ENCODE peak calls at places on chromosomes 5 and 9, in four cellular contexts. Y is substantia nigra, D is colonic mucosa, J is breast epithelium. T is an unnamed sample.

GRCh38 chr9:125190371-125190801 is 783 bp upstream of the PPP6C start:
- DNase-seq in Y (no peak), D (no peak), J (no peak), T (no peak)

GRCh38 chr9:93180938-93181337 is 3.0 kb upstream of the WNK2 start:
- DNase-seq in Y (no peak), D (no peak), J (no peak), T (no peak)

GRCh38 chr5:97406950-97407676 is 224.1 kb upstream of the RIOK2 start:
- DNase-seq in Y (no peak), D (no peak), J (no peak), T (no peak)

GRCh38 chr5:171574374-171574773 is 154.9 kb downstream of the FGF18 start:
- DNase-seq in Y (no peak), D (no peak), J (no peak), T (no peak)

GRCh38 chr5:174315471-174315870 is 270.0 kb downstream of the NSG2 start:
- DNase-seq in Y (no peak), D (no peak), J (no peak), T (no peak)

GRCh38 chr9:130461731-130462130 is 17.0 kb downstream of the ASS1 start:
- DNase-seq in Y (no peak), D (no peak), J (no peak), T (no peak)

GRCh38 chr9:94804316-94804715 is 77.8 kb downstream of the AOPEP start:
- DNase-seq in Y (no peak), D (no peak), J (no peak), T (no peak)

GRCh38 chr9:76927540-76928240 is 21.8 kb upstream of the PRUNE2 start:
- DNase-seq in Y (no peak), D (no peak), J (no peak), T (no peak)

GRCh38 chr5:19771174-19771835 is 216.7 kb downstream of the CDH18 start:
- DNase-seq in Y (no peak), D (no peak), J (no peak), T (no peak)

GRCh38 chr5:148973455-148973854 is 89.4 kb downstream of the SH3TC2 start:
- DNase-seq in Y (no peak), D (no peak), J (no peak), T (no peak)
- H3K27ac ChIP-seq in Y (no peak), D (no peak), J (peak), T (no peak)

DNA sequence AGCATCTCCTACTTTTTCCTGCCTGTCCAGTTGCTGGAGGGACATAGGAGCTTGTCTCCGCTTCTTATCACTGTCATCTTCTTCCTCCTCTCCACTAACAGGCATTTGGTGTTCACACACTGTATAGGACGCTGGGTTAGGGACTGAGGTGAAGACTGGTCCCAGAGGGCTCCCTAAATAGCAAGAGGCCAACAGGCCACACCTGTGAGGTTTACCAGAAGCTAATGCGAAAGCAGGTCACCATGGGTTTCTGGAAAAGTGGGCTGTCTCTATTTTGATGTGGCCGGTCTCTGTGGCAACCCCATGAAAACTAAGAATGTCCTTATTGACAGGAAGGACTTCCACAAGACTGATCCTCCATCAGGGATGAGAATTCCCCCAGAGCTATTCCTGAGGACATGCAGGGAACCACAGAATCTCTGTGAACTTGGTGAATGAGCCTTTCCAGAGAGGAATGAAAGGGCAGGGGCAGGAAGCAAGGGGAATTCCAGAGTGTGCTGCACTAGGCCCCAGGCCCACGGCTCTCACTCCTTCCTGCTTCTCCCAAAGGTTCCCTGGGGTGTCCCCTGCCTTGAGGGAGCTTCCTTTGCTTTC is 61.7 kb downstream of the DAP start:
- DNase-seq in Y (no peak), D (no peak), J (no peak), T (no peak)
- H3K27ac ChIP-seq in Y (no peak), D (no peak), J (no peak), T (no peak)

GRCh38 chr5:80238078-80238477 is 17.8 kb downstream of the SERINC5 start:
- DNase-seq in Y (no peak), D (no peak), J (no peak), T (no peak)
- H3K27ac ChIP-seq in Y (peak), D (no peak), J (no peak), T (no peak)

GRCh38 chr5:141560725-141561483 is 57.9 kb downstream of the DIAPH1 start:
- DNase-seq in Y (peak), D (peak), J (peak), T (no peak)
- H3K27ac ChIP-seq in Y (peak), D (peak), J (peak), T (no peak)

DNA sequence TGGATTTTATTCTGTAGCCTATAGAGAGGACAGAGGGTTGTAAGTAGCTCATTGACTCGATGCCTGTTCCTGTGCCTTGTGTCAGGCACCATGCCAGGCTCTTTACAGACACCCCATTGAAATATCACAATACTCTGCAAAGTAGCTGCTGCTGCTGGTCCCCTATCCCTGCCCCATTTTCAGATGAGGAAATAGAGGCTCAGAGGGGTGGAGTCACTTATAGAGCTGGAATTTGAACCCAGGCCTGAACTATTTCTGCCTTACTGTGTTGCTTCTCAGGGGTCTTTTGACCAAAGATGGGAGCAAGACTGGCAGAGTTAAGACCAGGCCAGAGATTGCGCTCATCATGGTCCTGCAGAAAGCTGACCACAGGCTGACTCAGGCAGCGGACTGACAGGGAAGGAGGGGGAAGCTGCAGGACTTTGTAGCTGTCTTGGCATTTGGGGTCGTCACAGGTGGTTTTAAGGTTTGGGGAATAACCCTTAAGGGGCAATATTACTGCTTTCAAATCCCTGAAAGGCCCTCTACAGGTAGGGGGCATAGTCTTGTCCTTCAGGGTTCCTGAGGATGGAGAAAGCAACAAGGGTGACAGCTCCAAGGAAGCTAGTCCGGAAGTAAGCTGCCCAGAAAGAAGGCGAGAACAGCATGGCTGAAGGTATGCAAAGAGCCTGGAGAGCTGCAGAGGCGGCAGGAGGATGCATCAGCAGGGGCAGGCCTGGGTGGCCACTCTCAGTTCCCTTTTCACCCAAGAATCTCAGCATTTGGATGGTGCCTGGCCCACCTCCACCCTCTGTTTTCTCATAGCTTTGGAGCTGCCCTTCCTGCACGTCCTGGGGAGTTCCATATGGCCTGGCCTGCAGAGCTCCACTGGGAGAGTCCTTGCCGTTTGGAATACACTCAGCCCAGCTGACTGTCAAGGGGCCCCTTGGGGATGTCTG is 18.3 kb upstream of the NDST1 start:
- DNase-seq in Y (peak), D (no peak), J (no peak), T (no peak)
- H3K27ac ChIP-seq in Y (peak), D (peak), J (peak), T (no peak)

GRCh38 chr9:106487256-106487655 is 375.7 kb upstream of the ZNF462 start:
- DNase-seq in Y (peak), D (no peak), J (no peak), T (no peak)
- H3K27ac ChIP-seq in Y (no peak), D (no peak), J (no peak), T (no peak)

GRCh38 chr9:113913426-113914195 is 37.5 kb downstream of the ZNF618 start:
- DNase-seq in Y (no peak), D (no peak), J (no peak), T (no peak)
- H3K27ac ChIP-seq in Y (no peak), D (no peak), J (peak), T (no peak)

GRCh38 chr5:72294473-72294872 is 25.6 kb downstream of the MRPS27 start:
- DNase-seq in Y (no peak), D (no peak), J (no peak), T (no peak)

GRCh38 chr5:72293495-72294055 is 26.5 kb downstream of the MRPS27 start:
- DNase-seq in Y (no peak), D (no peak), J (no peak), T (no peak)

GRCh38 chr5:72296251-72296650 is 23.8 kb downstream of the MRPS27 start:
- DNase-seq in Y (no peak), D (no peak), J (no peak), T (no peak)

GRCh38 chr5:72292411-72292810 is 27.6 kb downstream of the MRPS27 start:
- DNase-seq in Y (no peak), D (no peak), J (no peak), T (no peak)

GRCh38 chr5:72295539-72295938 is 24.5 kb downstream of the MRPS27 start:
- DNase-seq in Y (no peak), D (no peak), J (no peak), T (no peak)
- H3K27ac ChIP-seq in Y (no peak), D (no peak), J (no peak), T (no peak)

GRCh38 chr9:110252509-110253139 is 3.7 kb downstream of the TXN start:
- DNase-seq in Y (no peak), D (no peak), J (no peak), T (no peak)
- H3K27ac ChIP-seq in Y (no peak), D (no peak), J (no peak), T (no peak)

T was measured in CD8-positive, alpha-beta T cell.